ENCODE peak calls at places on chromosomes 3 and 15, in ten cellular contexts. B is ELR; P is activated T-helper 9 cell treated with anti-CD3 and anti-CD28 coated beads, Interleukin-2, amount 50 U/mL, for 16 hours; X is cardiac fibroblast; Q is hippocampal formation; J is stimulated activated CD4-positive, alpha-beta T cell treated with anti-CD3 and anti-CD28 coated beads, TNF-alpha, amount 100 ng/mL, for 48 hours; S is bronchial epithelial cell; K is iris pigment epithelial cell; Z is cerebellum; R is endothelial cell. G is an unnamed sample.

GRCh38 chr15:73691398-73691797 is 7.2 kb downstream of the CD276 start:
- DNase-seq in X (peak; percentile 84), R (no peak), S (peak; percentile 76), B (peak; percentile 63), Q (no peak), J (no peak), Z (no peak), P (no peak), K (peak; percentile 80), G (peak; percentile 76)

GRCh38 chr15:52745326-52746161 is 44.6 kb downstream of the ONECUT1 start:
- DNase-seq in K (no peak), J (no peak), Z (no peak), R (no peak), S (no peak), Q (no peak), X (no peak), B (no peak), P (no peak), G (no peak)

GRCh38 chr3:159513867-159514380 is 474.7 kb upstream of the IL12A start:
- DNase-seq in P (no peak), Z (no peak), R (no peak), K (no peak), J (no peak), B (peak; percentile 4), X (no peak), S (no peak), Q (no peak), G (no peak)

GRCh38 chr3:27219127-27219860 is 149.9 kb downstream of the NEK10 start:
- DNase-seq in S (peak; percentile 49), P (no peak), Z (no peak), B (peak; percentile 51), K (peak; percentile 31), J (no peak), R (no peak), Q (no peak), X (peak; percentile 11), G (peak; percentile 42)

GRCh38 chr3:4856564-4856963 is 122.7 kb upstream of the BHLHE40 start:
- DNase-seq in S (no peak), X (no peak), P (no peak), Z (no peak), K (no peak), B (no peak), J (no peak), R (no peak), Q (no peak), G (no peak)

GRCh38 chr3:52221563-52222318 is 3.7 kb downstream of the TLR9 start:
- DNase-seq in K (no peak), S (no peak), X (no peak), P (no peak), B (no peak), J (no peak), Q (no peak), Z (no peak), R (no peak), G (no peak)

GRCh38 chr3:87359807-87360206 is 83.4 kb upstream of the POU1F1 start:
- DNase-seq in X (no peak), K (no peak), Q (no peak), B (no peak), R (no peak), Z (peak; percentile 41), P (no peak), J (no peak), S (peak; percentile 32), G (no peak)

GRCh38 chr3:68878962-68879361 is 53.4 kb downstream of the TAFA4 start:
- DNase-seq in Q (no peak), X (no peak), K (no peak), B (no peak), S (no peak), R (no peak), Z (no peak), J (no peak), P (no peak), G (no peak)

GRCh38 chr3:15932348-15933300 is 134.8 kb upstream of the ANKRD28 start:
- DNase-seq in S (no peak), K (no peak), B (no peak), Q (no peak), J (no peak), X (no peak), P (no peak), R (no peak), Z (no peak), G (no peak)

GRCh38 chr15:57364282-57365007 is 11.9 kb upstream of the CGNL1 start:
- DNase-seq in R (peak; percentile 42), X (no peak), B (peak; percentile 10), J (no peak), Z (no peak), P (no peak), K (peak; percentile 42), Q (no peak), S (no peak), G (peak; percentile 39)

GRCh38 chr3:58082047-58082446 is 73.8 kb downstream of the FLNB start:
- DNase-seq in J (no peak), P (no peak), S (no peak), Q (no peak), B (peak; percentile 50), K (peak; percentile 94), R (peak; percentile 59), Z (no peak), X (peak; percentile 84), G (peak; percentile 79)

GRCh38 chr3:139355937-139356336 is 12.1 kb downstream of the MRPS22 start:
- DNase-seq in S (no peak), Z (no peak), J (no peak), P (no peak), K (no peak), Q (no peak), R (no peak), X (no peak), B (no peak), G (no peak)

GRCh38 chr3:119149484-119149883 is 3.5 kb downstream of the TEX55 start:
- DNase-seq in Q (no peak), K (peak; percentile 86), P (no peak), Z (no peak), R (no peak), X (peak; percentile 87), S (peak; percentile 65), B (peak; percentile 91), J (no peak), G (peak; percentile 37)

GRCh38 chr3:56323986-56324420 is 144.3 kb downstream of the ERC2 start:
- DNase-seq in B (peak; percentile 61), K (peak; percentile 78), R (no peak), X (peak; percentile 85), S (peak; percentile 74), J (no peak), Z (no peak), P (no peak), Q (no peak), G (peak; percentile 88)

GRCh38 chr3:131526801-131527347 is 24.1 kb upstream of the MRPL3 start:
- DNase-seq in B (peak; percentile 32), K (peak; percentile 46), P (no peak), Z (no peak), R (peak; percentile 26), X (peak; percentile 49), S (no peak), J (no peak), Q (peak; percentile 5), G (peak; percentile 55)

GRCh38 chr15:45648521-45649200 is 13.8 kb downstream of the SQOR start:
- DNase-seq in J (no peak), P (no peak), Z (no peak), S (peak; percentile 93), X (peak; percentile 87), Q (no peak), B (peak; percentile 82), R (no peak), K (peak; percentile 89), G (peak; percentile 57)

GRCh38 chr3:22900296-22900695 is 302.8 kb upstream of the UBE2E2 start:
- DNase-seq in Z (no peak), Q (no peak), X (no peak), P (no peak), B (no peak), K (no peak), J (no peak), R (no peak), S (no peak), G (no peak)

GRCh38 chr3:118755402-118755801 is 279.2 kb downstream of the IGSF11 start:
- DNase-seq in Q (no peak), P (no peak), J (no peak), S (no peak), R (no peak), X (no peak), B (no peak), Z (no peak), K (no peak), G (no peak)

GRCh38 chr3:42601898-42602581 is 1.6 kb downstream of the NKTR start:
- DNase-seq in Z (no peak), K (peak; percentile 32), B (peak; percentile 32), Q (no peak), J (no peak), X (peak; percentile 21), R (no peak), P (no peak), S (peak; percentile 33), G (no peak)

GRCh38 chr3:102090646-102091045 is 241.3 kb downstream of the NFKBIZ start:
- DNase-seq in P (no peak), J (no peak), B (peak; percentile 70), Z (no peak), S (no peak), Q (no peak), K (peak; percentile 74), R (no peak), X (peak; percentile 66), G (peak; percentile 68)

GRCh38 chr3:27756877-27757276 is 34.8 kb upstream of the EOMES start:
- DNase-seq in R (no peak), J (no peak), Z (peak; percentile 45), X (no peak), Q (no peak), S (peak; percentile 97), K (no peak), B (no peak), P (no peak), G (no peak)

GRCh38 chr3:32880225-32880624 is 62.4 kb downstream of the TRIM71 start:
- DNase-seq in K (no peak), R (no peak), B (no peak), Z (no peak), X (no peak), Q (no peak), J (no peak), P (no peak), S (no peak), G (no peak)

GRCh38 chr3:155457591-155457990 is 164.1 kb upstream of the STRIT1 start:
- DNase-seq in S (no peak), Z (no peak), P (no peak), B (no peak), K (no peak), R (no peak), Q (no peak), X (no peak), J (no peak), G (no peak)

GRCh38 chr15:39092761-39093160 is 488.1 kb upstream of the THBS1 start:
- DNase-seq in Q (no peak), K (no peak), J (no peak), P (no peak), R (no peak), X (no peak), S (no peak), B (no peak), Z (no peak), G (no peak)

GRCh38 chr15:69253156-69253555 is 45.6 kb upstream of the PAQR5 start:
- DNase-seq in Z (peak; percentile 20), X (peak; percentile 77), J (no peak), Q (no peak), P (no peak), B (peak; percentile 92), S (peak; percentile 90), R (no peak), K (peak; percentile 85), G (peak; percentile 89)

GRCh38 chr3:156847746-156848339 is 21.7 kb downstream of the LEKR1 start:
- DNase-seq in K (no peak), B (no peak), Z (no peak), X (peak; percentile 17), P (no peak), Q (no peak), R (no peak), S (no peak), J (no peak), G (no peak)

GRCh38 chr3:165185707-165186327 is 10.4 kb downstream of the SLITRK3 start:
- DNase-seq in X (peak; percentile 74), B (peak; percentile 78), J (no peak), R (peak; percentile 67), Z (peak; percentile 60), P (no peak), K (peak; percentile 48), S (peak; percentile 53), Q (peak; percentile 48), G (peak; percentile 50)

GRCh38 chr3:147394168-147394941 is 12.0 kb downstream of the ZIC4 start:
- DNase-seq in P (no peak), K (no peak), X (no peak), Z (no peak), S (no peak), Q (no peak), B (peak; percentile 11), J (no peak), R (no peak), G (peak; percentile 57)